ENCODE peak calls at places on chromosome 18, in eight cellular contexts. One of them, this sample, is unnamed. For H3K9me3, the result is how much of the 10 kb centered on the place peaks cover.

GRCh38 chr18:58125183-58125582 is 81.2 kb downstream of the NEDD4L start:
- DNase-seq in uterus: no peak
- DNase-seq in HCT116: no peak
- DNase-seq in ovary: no peak
- DNase-seq in OCI-LY7: no peak
- DNase-seq in suprapubic skin: no peak
- DNase-seq in transverse colon: no peak
- DNase-seq in AG04450: no peak
- DNase-seq in this sample: no peak

GRCh38 chr18:48657446-48658120 is 118.8 kb downstream of the CTIF start:
- DNase-seq in OCI-LY7: no peak
- DNase-seq in transverse colon: no peak
- DNase-seq in ovary: no peak
- DNase-seq in suprapubic skin: no peak
- DNase-seq in uterus: no peak
- DNase-seq in HCT116: no peak
- DNase-seq in AG04450: no peak
- DNase-seq in this sample: no peak

GRCh38 chr18:70659026-70659726 is 370.3 kb downstream of the SOCS6 start:
- DNase-seq in suprapubic skin: no peak
- DNase-seq in uterus: no peak
- DNase-seq in HCT116: no peak
- DNase-seq in ovary: no peak
- DNase-seq in transverse colon: no peak
- DNase-seq in OCI-LY7: no peak
- DNase-seq in AG04450: peak
- DNase-seq in this sample: peak

GRCh38 chr18:48949606-48950535 is 894 bp downstream of the SMAD7 start:
- DNase-seq in uterus: no peak
- DNase-seq in suprapubic skin: no peak
- DNase-seq in OCI-LY7: peak
- DNase-seq in HCT116: no peak
- DNase-seq in AG04450: no peak
- DNase-seq in ovary: peak
- DNase-seq in transverse colon: peak
- DNase-seq in this sample: no peak

GRCh38 chr18:78069784-78070664 is 820.4 kb downstream of the GALR1 start:
- DNase-seq in HCT116: no peak
- DNase-seq in uterus: no peak
- DNase-seq in AG04450: no peak
- DNase-seq in suprapubic skin: no peak
- DNase-seq in ovary: no peak
- DNase-seq in OCI-LY7: no peak
- DNase-seq in transverse colon: peak
- DNase-seq in this sample: no peak

GRCh38 chr18:61852496-61852895 is 40.3 kb downstream of the RNF152 start:
- DNase-seq in transverse colon: no peak
- DNase-seq in ovary: no peak
- DNase-seq in uterus: no peak
- DNase-seq in HCT116: no peak
- DNase-seq in AG04450: no peak
- DNase-seq in suprapubic skin: no peak
- DNase-seq in OCI-LY7: no peak
- DNase-seq in this sample: no peak

GRCh38 chr18:70151554-70152130 is 53.8 kb downstream of the RTTN start:
- DNase-seq in transverse colon: no peak
- DNase-seq in AG04450: no peak
- DNase-seq in suprapubic skin: no peak
- DNase-seq in ovary: no peak
- DNase-seq in HCT116: no peak
- DNase-seq in OCI-LY7: no peak
- DNase-seq in uterus: no peak
- DNase-seq in this sample: no peak

GRCh38 chr18:5630057-5630765 is 86.4 kb upstream of the EPB41L3 start:
- DNase-seq in HCT116: no peak
- DNase-seq in AG04450: no peak
- DNase-seq in uterus: peak
- DNase-seq in transverse colon: peak
- DNase-seq in suprapubic skin: peak
- DNase-seq in OCI-LY7: no peak
- DNase-seq in ovary: peak
- DNase-seq in this sample: no peak

GRCh38 chr18:8843005-8843404 is 137.6 kb downstream of the MTCL1 start:
- DNase-seq in uterus: no peak
- DNase-seq in suprapubic skin: no peak
- DNase-seq in HCT116: no peak
- DNase-seq in ovary: no peak
- DNase-seq in AG04450: no peak
- DNase-seq in transverse colon: no peak
- DNase-seq in OCI-LY7: no peak
- DNase-seq in this sample: no peak

GRCh38 chr18:459801-460200 is 40.7 kb downstream of the COLEC12 start:
- DNase-seq in transverse colon: no peak
- DNase-seq in ovary: no peak
- DNase-seq in AG04450: no peak
- DNase-seq in OCI-LY7: no peak
- DNase-seq in uterus: no peak
- DNase-seq in suprapubic skin: no peak
- DNase-seq in HCT116: no peak
- DNase-seq in this sample: no peak

GRCh38 chr18:8890957-8891464 is 185.7 kb downstream of the MTCL1 start:
- DNase-seq in uterus: no peak
- DNase-seq in ovary: no peak
- DNase-seq in OCI-LY7: no peak
- DNase-seq in transverse colon: no peak
- DNase-seq in HCT116: peak
- DNase-seq in suprapubic skin: no peak
- DNase-seq in AG04450: peak
- DNase-seq in this sample: no peak

GRCh38 chr18:56202567-56203136 is 435.7 kb downstream of the TXNL1 start:
- DNase-seq in transverse colon: no peak
- DNase-seq in AG04450: no peak
- DNase-seq in suprapubic skin: no peak
- DNase-seq in ovary: no peak
- DNase-seq in OCI-LY7: no peak
- DNase-seq in uterus: no peak
- DNase-seq in HCT116: no peak
- DNase-seq in this sample: no peak

GRCh38 chr18:3281456-3282400 is 19.8 kb downstream of the MYL12B start:
- DNase-seq in AG04450: no peak
- DNase-seq in suprapubic skin: no peak
- DNase-seq in transverse colon: no peak
- DNase-seq in HCT116: peak
- DNase-seq in uterus: no peak
- DNase-seq in OCI-LY7: peak
- DNase-seq in ovary: no peak
- DNase-seq in this sample: no peak

GRCh38 chr18:3593381-3593903 is 143.5 kb downstream of the TGIF1 start:
- DNase-seq in OCI-LY7: no peak
- DNase-seq in transverse colon: no peak
- DNase-seq in uterus: no peak
- DNase-seq in ovary: no peak
- DNase-seq in HCT116: no peak
- DNase-seq in suprapubic skin: no peak
- DNase-seq in AG04450: no peak
- DNase-seq in this sample: no peak

GRCh38 chr18:55633032-55633431 is 45.0 kb upstream of the TCF4 start:
- DNase-seq in ovary: no peak
- DNase-seq in OCI-LY7: no peak
- DNase-seq in HCT116: no peak
- DNase-seq in AG04450: no peak
- DNase-seq in suprapubic skin: no peak
- DNase-seq in uterus: no peak
- DNase-seq in transverse colon: no peak
- DNase-seq in this sample: no peak

GRCh38 chr18:10099539-10100140 is 185.8 kb downstream of the VAPA start:
- DNase-seq in ovary: no peak
- DNase-seq in suprapubic skin: no peak
- DNase-seq in uterus: no peak
- DNase-seq in transverse colon: no peak
- DNase-seq in HCT116: no peak
- DNase-seq in AG04450: no peak
- DNase-seq in OCI-LY7: no peak
- DNase-seq in this sample: no peak

GRCh38 chr18:60541661-60542060 is 169.1 kb upstream of the MC4R start:
- DNase-seq in HCT116: no peak
- DNase-seq in suprapubic skin: no peak
- DNase-seq in transverse colon: no peak
- DNase-seq in ovary: no peak
- DNase-seq in AG04450: no peak
- DNase-seq in uterus: no peak
- DNase-seq in OCI-LY7: no peak
- DNase-seq in this sample: no peak

GRCh38 chr18:73384246-73384645 is 516.5 kb upstream of the NETO1 start:
- DNase-seq in ovary: no peak
- DNase-seq in AG04450: no peak
- DNase-seq in HCT116: no peak
- DNase-seq in transverse colon: no peak
- DNase-seq in suprapubic skin: no peak
- DNase-seq in OCI-LY7: no peak
- DNase-seq in uterus: no peak
- DNase-seq in this sample: no peak

GRCh38 chr18:5294618-5295230 is 802 bp downstream of the ZBTB14 start:
- DNase-seq in HCT116: no peak
- DNase-seq in uterus: peak
- DNase-seq in suprapubic skin: peak
- DNase-seq in AG04450: no peak
- DNase-seq in transverse colon: peak
- DNase-seq in ovary: peak
- DNase-seq in OCI-LY7: peak
- DNase-seq in this sample: peak

GRCh38 chr18:61992285-61992684 is 99.5 kb upstream of the RNF152 start:
- DNase-seq in HCT116: peak
- DNase-seq in OCI-LY7: no peak
- DNase-seq in ovary: no peak
- DNase-seq in transverse colon: no peak
- DNase-seq in suprapubic skin: no peak
- DNase-seq in AG04450: no peak
- DNase-seq in uterus: no peak
- DNase-seq in this sample: no peak

GRCh38 chr18:57772387-57772799 is 30.7 kb downstream of the ATP8B1 start:
- DNase-seq in OCI-LY7: no peak
- DNase-seq in ovary: no peak
- DNase-seq in transverse colon: peak
- DNase-seq in HCT116: no peak
- DNase-seq in AG04450: no peak
- DNase-seq in uterus: no peak
- DNase-seq in suprapubic skin: no peak
- DNase-seq in this sample: no peak

GRCh38 chr18:58069104-58069503 is 25.1 kb downstream of the NEDD4L start:
- DNase-seq in uterus: no peak
- DNase-seq in HCT116: no peak
- DNase-seq in AG04450: no peak
- DNase-seq in suprapubic skin: no peak
- DNase-seq in OCI-LY7: no peak
- DNase-seq in transverse colon: no peak
- DNase-seq in ovary: no peak
- DNase-seq in this sample: no peak

GRCh38 chr18:72058851-72059250 is 485.3 kb downstream of the CBLN2 start:
- DNase-seq in suprapubic skin: no peak
- DNase-seq in AG04450: no peak
- DNase-seq in transverse colon: no peak
- DNase-seq in ovary: no peak
- DNase-seq in HCT116: no peak
- DNase-seq in uterus: no peak
- DNase-seq in OCI-LY7: no peak
- DNase-seq in this sample: no peak
- H3K9me3 ChIP-seq in suprapubic skin: under half
- H3K9me3 ChIP-seq in AG04450: under half
- H3K9me3 ChIP-seq in transverse colon: under half
- H3K9me3 ChIP-seq in ovary: under half
- H3K9me3 ChIP-seq in HCT116: under half
- H3K9me3 ChIP-seq in uterus: under half
- H3K9me3 ChIP-seq in OCI-LY7: under half
- H3K9me3 ChIP-seq in this sample: under half

GRCh38 chr18:12336251-12336650 is 28.2 kb downstream of the TUBB6 start:
- DNase-seq in suprapubic skin: no peak
- DNase-seq in uterus: no peak
- DNase-seq in transverse colon: no peak
- DNase-seq in HCT116: no peak
- DNase-seq in AG04450: no peak
- DNase-seq in OCI-LY7: no peak
- DNase-seq in ovary: no peak
- DNase-seq in this sample: no peak
- H3K4me3 ChIP-seq in suprapubic skin: no peak
- H3K4me3 ChIP-seq in uterus: no peak
- H3K4me3 ChIP-seq in transverse colon: no peak
- H3K4me3 ChIP-seq in HCT116: no peak
- H3K4me3 ChIP-seq in AG04450: no peak
- H3K4me3 ChIP-seq in OCI-LY7: no peak
- H3K4me3 ChIP-seq in ovary: no peak
- H3K4me3 ChIP-seq in this sample: no peak

DNA sequence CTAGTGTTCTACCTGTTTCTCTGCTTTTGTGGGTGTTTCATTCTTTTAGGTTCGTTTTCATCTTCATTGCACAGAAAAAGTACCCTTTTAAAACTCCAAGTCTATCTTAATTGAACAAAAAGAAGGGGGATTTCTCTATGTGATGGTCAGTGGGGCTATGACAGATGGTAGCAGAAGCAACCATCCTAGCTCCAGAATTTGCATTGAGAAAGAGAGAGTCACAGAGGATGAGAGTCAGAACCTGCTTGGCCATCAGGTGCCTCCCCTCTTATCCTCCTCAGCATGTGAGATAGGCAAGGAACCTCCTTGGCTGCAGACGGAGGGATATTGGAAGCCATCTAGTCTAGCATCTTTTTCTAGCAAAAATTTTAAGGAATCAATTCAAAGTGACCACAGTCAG is 398.0 kb upstream of the DCC start:
- DNase-seq in uterus: no peak
- DNase-seq in transverse colon: no peak
- DNase-seq in HCT116: no peak
- DNase-seq in ovary: no peak
- DNase-seq in OCI-LY7: no peak
- DNase-seq in AG04450: no peak
- DNase-seq in suprapubic skin: no peak
- DNase-seq in this sample: no peak
- H3K9me3 ChIP-seq in uterus: under half
- H3K9me3 ChIP-seq in transverse colon: under half
- H3K9me3 ChIP-seq in HCT116: under half
- H3K9me3 ChIP-seq in ovary: under half
- H3K9me3 ChIP-seq in OCI-LY7: under half
- H3K9me3 ChIP-seq in AG04450: under half
- H3K9me3 ChIP-seq in suprapubic skin: under half
- H3K9me3 ChIP-seq in this sample: under half

DNA sequence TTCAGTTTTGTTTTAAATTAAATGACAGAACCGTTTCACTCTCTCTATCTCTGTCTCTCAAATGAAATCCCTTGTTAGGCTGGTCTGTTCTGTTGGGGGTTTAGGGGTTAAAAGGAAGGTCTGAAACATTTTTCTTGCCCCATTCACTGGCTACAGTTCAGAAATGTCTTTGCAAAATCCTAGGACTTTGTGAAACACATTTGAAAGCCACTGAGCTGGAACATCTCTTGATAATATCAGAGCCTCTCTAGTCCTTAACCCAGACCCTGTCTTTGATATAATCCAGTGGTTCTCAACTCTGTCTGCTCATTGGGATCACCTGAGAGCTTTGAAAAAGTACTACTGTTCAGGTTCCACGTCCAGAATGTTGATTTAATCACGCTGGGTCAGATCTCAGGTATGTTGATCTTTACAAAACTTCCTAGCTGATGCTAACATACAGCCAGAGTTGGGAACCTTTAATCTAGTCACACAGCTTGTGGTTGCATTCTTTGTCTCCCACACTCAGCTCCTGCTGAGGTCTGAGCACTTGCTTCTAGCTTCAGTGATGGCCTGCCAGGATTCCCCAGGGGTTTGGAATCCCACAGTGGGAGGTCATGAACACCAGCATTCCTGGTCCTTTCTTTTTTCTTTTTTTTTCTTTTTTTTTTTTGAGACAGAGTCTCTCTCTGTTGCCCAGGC is 262.7 kb downstream of the SETBP1 start:
- DNase-seq in transverse colon: no peak
- DNase-seq in HCT116: no peak
- DNase-seq in ovary: no peak
- DNase-seq in OCI-LY7: no peak
- DNase-seq in uterus: no peak
- DNase-seq in suprapubic skin: no peak
- DNase-seq in AG04450: no peak
- DNase-seq in this sample: no peak
- H3K4me3 ChIP-seq in transverse colon: no peak
- H3K4me3 ChIP-seq in HCT116: no peak
- H3K4me3 ChIP-seq in ovary: no peak
- H3K4me3 ChIP-seq in OCI-LY7: no peak
- H3K4me3 ChIP-seq in uterus: no peak
- H3K4me3 ChIP-seq in suprapubic skin: no peak
- H3K4me3 ChIP-seq in AG04450: no peak
- H3K4me3 ChIP-seq in this sample: no peak

This sample was measured in CD8-positive, alpha-beta memory T cell.